ENCODE peak calls at places on chromosomes 3 and 15, in nine cellular contexts. S, I, J, X, A, R, O, Y and V are unnamed samples.
A peak's percentile ranks its signal among the peaks of the same experiment; 100 is the strongest.

GRCh38 chr3:75171632-75172230 is 492.4 kb upstream of the FRG2C start:
- DNase-seq in O (peak; percentile 15), Y (no peak), I (no peak), R (no peak), X (peak; percentile 33), A (peak; percentile 23), S (no peak), J (no peak), V (no peak)

GRCh38 chr3:150384517-150385212 is 23.4 kb upstream of the TSC22D2 start:
- DNase-seq in A (peak; percentile 24), S (no peak), I (peak; percentile 65), J (no peak), R (peak; percentile 0), O (peak; percentile 82), Y (peak; percentile 57), X (no peak), V (no peak)

GRCh38 chr3:132758740-132759139 is 36.5 kb upstream of the NPHP3 start:
- DNase-seq in O (no peak), I (no peak), X (no peak), A (no peak), S (no peak), Y (no peak), R (no peak), J (no peak), V (no peak)

GRCh38 chr3:149245738-149246451 is 24.3 kb upstream of the CP start:
- DNase-seq in R (no peak), I (no peak), A (peak; percentile 78), S (no peak), O (peak; percentile 68), Y (no peak), X (peak; percentile 80), J (no peak), V (no peak)

GRCh38 chr3:194740859-194741486 is 55.3 kb downstream of the FAM43A start:
- DNase-seq in I (peak; percentile 6), Y (no peak), X (peak; percentile 89), O (no peak), J (no peak), R (no peak), A (peak; percentile 44), S (no peak), V (no peak)

GRCh38 chr3:37833790-37834189 is 27.9 kb upstream of the CTDSPL start:
- DNase-seq in R (no peak), O (peak; percentile 20), I (no peak), A (no peak), S (no peak), J (no peak), Y (no peak), X (no peak), V (no peak)

GRCh38 chr3:4587061-4587837 is 94.1 kb downstream of the ITPR1 start:
- DNase-seq in Y (no peak), X (peak; percentile 50), S (no peak), R (no peak), I (peak; percentile 59), J (no peak), O (no peak), A (peak; percentile 45), V (no peak)

GRCh38 chr15:43132830-43133428 is 457 bp upstream of the TMEM62 start:
- DNase-seq in Y (no peak), X (no peak), A (no peak), R (no peak), O (no peak), I (no peak), J (no peak), S (no peak), V (no peak)

GRCh38 chr3:52299815-52300611 is 12.4 kb downstream of the GLYCTK start:
- DNase-seq in A (no peak), J (no peak), O (peak; percentile 90), R (no peak), Y (no peak), I (no peak), S (no peak), X (peak; percentile 32), V (peak; percentile 22)

GRCh38 chr3:185726254-185726967 is 98.4 kb downstream of the IGF2BP2 start:
- DNase-seq in I (no peak), O (no peak), J (no peak), R (no peak), X (no peak), S (no peak), Y (no peak), A (no peak), V (no peak)

GRCh38 chr3:55584716-55585368 is 97.7 kb upstream of the WNT5A start:
- DNase-seq in I (no peak), X (no peak), Y (no peak), J (no peak), S (no peak), O (no peak), R (no peak), A (no peak), V (no peak)

GRCh38 chr15:41892621-41893421 is 1.0 kb downstream of the SPTBN5 start:
- DNase-seq in I (peak; percentile 34), Y (no peak), O (no peak), J (no peak), R (no peak), A (no peak), S (no peak), X (no peak), V (no peak)

GRCh38 chr3:186775999-186776398 is 7.4 kb upstream of the EIF4A2 start:
- DNase-seq in O (no peak), X (no peak), A (no peak), Y (no peak), S (no peak), R (no peak), J (no peak), I (no peak), V (no peak)

GRCh38 chr3:58084788-58085543 is 76.7 kb downstream of the FLNB start:
- DNase-seq in O (no peak), Y (no peak), J (no peak), A (no peak), R (no peak), I (no peak), S (no peak), X (no peak), V (no peak)

GRCh38 chr3:183158552-183159006 is 4.0 kb downstream of the LAMP3 start:
- DNase-seq in J (no peak), Y (no peak), O (peak; percentile 76), X (peak; percentile 86), R (no peak), I (peak; percentile 61), A (peak; percentile 69), S (no peak), V (no peak)

GRCh38 chr15:77542491-77543001 is 90.2 kb downstream of the LINGO1 start:
- DNase-seq in O (no peak), R (no peak), J (no peak), I (no peak), A (peak; percentile 19), Y (no peak), S (no peak), X (peak; percentile 34), V (no peak)

GRCh38 chr3:5078151-5078550 is 43.9 kb upstream of the ARL8B start:
- DNase-seq in X (peak; percentile 21), Y (no peak), R (no peak), J (no peak), O (no peak), A (peak; percentile 8), I (no peak), S (no peak), V (no peak)

GRCh38 chr15:60620707-60621106 is 141.8 kb upstream of the ICE2 start:
- DNase-seq in Y (peak; percentile 31), R (no peak), I (no peak), J (no peak), A (no peak), S (peak; percentile 47), X (no peak), O (no peak), V (no peak)

GRCh38 chr3:149848238-149848637 is 35.2 kb downstream of the RNF13 start:
- DNase-seq in R (no peak), X (no peak), O (peak; percentile 33), I (no peak), A (no peak), J (no peak), S (no peak), Y (no peak), V (no peak)

GRCh38 chr3:48128779-48129178 is 59.4 kb downstream of the CDC25A start:
- DNase-seq in A (no peak), S (no peak), I (no peak), Y (no peak), O (no peak), R (no peak), J (no peak), X (no peak), V (no peak)

GRCh38 chr3:11099306-11099705 is 55.0 kb upstream of the HRH1 start:
- DNase-seq in S (no peak), O (no peak), J (no peak), Y (no peak), R (no peak), I (no peak), X (no peak), A (peak; percentile 19), V (no peak)

GRCh38 chr3:156626104-156626503 is 48.3 kb upstream of the TIPARP start:
- DNase-seq in R (no peak), A (no peak), O (no peak), S (no peak), I (no peak), Y (no peak), J (peak; percentile 28), X (no peak), V (peak; percentile 57)

GRCh38 chr15:50134524-50135024 is 15.5 kb upstream of the ATP8B4 start:
- DNase-seq in X (peak; percentile 84), Y (no peak), A (peak; percentile 95), J (no peak), O (peak; percentile 90), I (no peak), S (no peak), R (no peak), V (no peak)